ENCODE peak calls at places on chromosomes 4 and X, in eight cellular contexts. N, R, O, K, M, I, J and L are unnamed samples.

GRCh38 chr4:44806076-44806475 is 79.7 kb upstream of the GNPDA2 start:
- DNase-seq in I (no peak), O (no peak), N (no peak), R (no peak), M (no peak), J (no peak), K (no peak), L (no peak)

GRCh38 chr4:1285790-1286553 is 3.7 kb upstream of the MAEA start:
- DNase-seq in I (no peak), O (no peak), R (peak), M (no peak), K (peak), J (no peak), N (peak), L (peak)

GRCh38 chr4:115529126-115529525 is 415.7 kb upstream of the NDST4 start:
- DNase-seq in O (no peak), R (no peak), N (no peak), J (no peak), K (no peak), M (no peak), I (no peak), L (no peak)

GRCh38 chr4:189845145-189845846 is 95.4 kb upstream of the FRG1 start:
- DNase-seq in R (peak), J (no peak), N (no peak), O (no peak), M (no peak), I (no peak), K (peak), L (no peak)

GRCh38 chr4:82491251-82491960 is 61.0 kb downstream of the ENOPH1 start:
- DNase-seq in O (no peak), K (no peak), I (no peak), M (peak), R (no peak), J (no peak), N (no peak), L (no peak)

GRCh38 chr4:9716093-9716492 is 65.3 kb upstream of the DRD5 start:
- DNase-seq in N (no peak), K (no peak), J (no peak), M (no peak), I (no peak), O (no peak), R (no peak), L (no peak)

GRCh38 chr4:145132521-145133098 is 34.5 kb downstream of the ABCE1 start:
- DNase-seq in N (peak), R (peak), O (no peak), M (no peak), I (no peak), K (peak), J (no peak), L (no peak)

GRCh38 chr4:2858451-2859217 is 15.0 kb downstream of the ADD1 start:
- DNase-seq in K (peak), O (no peak), J (no peak), M (peak), N (no peak), I (no peak), R (peak), L (no peak)

GRCh38 chr4:147714575-147715401 is 17.1 kb upstream of the ARHGAP10 start:
- DNase-seq in N (no peak), O (peak), K (peak), I (no peak), R (peak), M (peak), J (no peak), L (peak)

GRCh38 chr4:15162046-15162445 is 159.8 kb downstream of the CPEB2 start:
- DNase-seq in N (no peak), I (no peak), J (no peak), O (no peak), K (no peak), R (no peak), M (no peak), L (no peak)

GRCh38 chr4:38365748-38366310 is 298.2 kb upstream of the KLF3 start:
- DNase-seq in O (no peak), I (no peak), J (no peak), N (no peak), M (no peak), R (no peak), K (no peak), L (no peak)

GRCh38 chr4:115110191-115111166 is 2.9 kb downstream of the NDST4 start:
- DNase-seq in N (no peak), K (no peak), O (no peak), I (no peak), J (peak), M (no peak), R (no peak), L (no peak)

DNA sequence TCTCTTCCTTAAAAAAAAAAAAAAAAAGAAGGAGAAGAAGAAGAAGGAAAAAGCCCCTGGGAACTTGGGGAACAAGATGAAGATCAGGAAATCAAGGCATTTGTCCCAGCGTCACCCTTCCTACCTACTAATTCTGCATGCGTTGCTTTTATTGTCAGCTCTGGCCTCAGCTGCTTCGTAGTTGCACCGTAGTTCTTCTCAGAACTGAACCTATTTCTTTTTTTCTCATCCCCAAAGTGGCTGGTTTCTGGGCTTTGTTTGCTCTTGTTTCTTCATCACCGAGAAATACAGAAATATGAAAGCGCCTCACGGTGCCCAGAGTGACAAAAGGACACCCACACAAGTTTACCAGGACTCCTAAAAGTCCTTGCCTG is 891 bp downstream of the PRKG2 start:
- DNase-seq in I (no peak), R (no peak), J (no peak), N (no peak), M (no peak), K (no peak), O (no peak), L (no peak)
- H3K4me3 ChIP-seq in I (no peak), R (peak), J (no peak), N (no peak), M (peak), K (peak), O (peak), L (peak)

GRCh38 chr4:13298655-13299054 is 185.5 kb downstream of the RAB28 start:
- DNase-seq in I (no peak), O (no peak), K (peak), J (no peak), R (no peak), M (no peak), N (no peak), L (no peak)
- H3K4me3 ChIP-seq in I (no peak), O (no peak), K (no peak), J (no peak), R (no peak), M (no peak), N (no peak), L (no peak)

DNA sequence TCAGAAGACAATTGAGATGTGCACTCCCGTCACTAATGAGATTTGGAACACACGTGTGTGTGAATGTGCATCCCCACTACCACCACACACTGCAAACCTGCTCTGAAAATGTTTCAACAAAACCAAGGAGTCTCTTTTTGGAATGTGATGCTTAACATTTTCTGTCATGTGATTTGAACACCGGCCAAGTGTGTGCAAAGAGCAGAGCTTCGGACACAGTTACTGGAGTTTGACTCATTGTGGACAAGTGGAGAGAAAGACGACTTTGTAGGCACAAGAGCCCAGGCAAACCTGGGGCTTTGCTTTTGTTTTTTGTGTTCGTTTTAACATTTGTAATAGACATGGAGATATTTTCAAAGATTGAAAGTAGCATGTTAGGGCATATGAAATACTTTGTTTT is 49.2 kb downstream of the CCKAR start:
- DNase-seq in K (peak), J (no peak), R (peak), M (peak), I (no peak), N (no peak), O (no peak), L (peak)
- H3K4me3 ChIP-seq in K (no peak), J (no peak), R (no peak), M (no peak), I (no peak), N (no peak), O (no peak), L (no peak)

GRCh38 chr4:94534401-94535312 is 82.9 kb downstream of the PDLIM5 start:
- DNase-seq in O (no peak), M (peak), R (no peak), J (no peak), I (no peak), N (peak), K (no peak), L (no peak)

GRCh38 chr4:94540476-94540875 is 88.7 kb downstream of the PDLIM5 start:
- DNase-seq in I (no peak), K (no peak), R (no peak), O (no peak), N (no peak), M (peak), J (no peak), L (no peak)

GRCh38 chr4:94536049-94536448 is 84.3 kb downstream of the PDLIM5 start:
- DNase-seq in J (no peak), K (no peak), N (no peak), I (no peak), M (no peak), R (no peak), O (no peak), L (no peak)

GRCh38 chr4:94536649-94537464 is 85.1 kb downstream of the PDLIM5 start:
- DNase-seq in N (no peak), J (no peak), O (no peak), M (no peak), K (no peak), I (no peak), R (peak), L (no peak)

GRCh38 chr4:94538229-94538628 is 86.5 kb downstream of the PDLIM5 start:
- DNase-seq in I (no peak), R (no peak), N (no peak), K (no peak), O (no peak), J (no peak), M (no peak), L (no peak)
- H3K4me3 ChIP-seq in I (no peak), R (no peak), N (no peak), K (no peak), O (no peak), J (no peak), M (no peak), L (no peak)

GRCh38 chrX:24153175-24153795 is 3.8 kb downstream of the ZFX start:
- DNase-seq in I (peak), J (no peak), R (peak), M (no peak), O (no peak), N (peak), K (no peak), L (peak)
- H3K4me3 ChIP-seq in I (no peak), J (no peak), R (no peak), M (no peak), O (peak), N (peak), K (no peak), L (no peak)

GRCh38 chr4:8197521-8197920 is 1.6 kb upstream of the SH3TC1 start:
- DNase-seq in K (no peak), N (no peak), M (no peak), J (no peak), O (no peak), R (no peak), I (no peak), L (peak)

GRCh38 chr4:8198206-8198905 is 734 bp upstream of the SH3TC1 start:
- DNase-seq in K (no peak), R (no peak), I (no peak), N (no peak), O (no peak), J (no peak), M (peak), L (peak)

GRCh38 chr4:8200302-8200975 is 1.3 kb downstream of the SH3TC1 start:
- DNase-seq in N (no peak), M (peak), R (peak), J (no peak), K (peak), O (peak), I (no peak), L (peak)

GRCh38 chr4:8199594-8200301 is 658 bp downstream of the SH3TC1 start:
- DNase-seq in N (no peak), I (no peak), K (no peak), J (peak), R (no peak), O (no peak), M (no peak), L (peak)

GRCh38 chr4:8198906-8199593 is at the start of gene SH3TC1:
- DNase-seq in J (peak), N (peak), K (peak), R (peak), O (peak), M (peak), I (peak), L (peak)
- H3K4me3 ChIP-seq in J (peak), N (peak), K (no peak), R (peak), O (peak), M (peak), I (peak), L (peak)

DNA sequence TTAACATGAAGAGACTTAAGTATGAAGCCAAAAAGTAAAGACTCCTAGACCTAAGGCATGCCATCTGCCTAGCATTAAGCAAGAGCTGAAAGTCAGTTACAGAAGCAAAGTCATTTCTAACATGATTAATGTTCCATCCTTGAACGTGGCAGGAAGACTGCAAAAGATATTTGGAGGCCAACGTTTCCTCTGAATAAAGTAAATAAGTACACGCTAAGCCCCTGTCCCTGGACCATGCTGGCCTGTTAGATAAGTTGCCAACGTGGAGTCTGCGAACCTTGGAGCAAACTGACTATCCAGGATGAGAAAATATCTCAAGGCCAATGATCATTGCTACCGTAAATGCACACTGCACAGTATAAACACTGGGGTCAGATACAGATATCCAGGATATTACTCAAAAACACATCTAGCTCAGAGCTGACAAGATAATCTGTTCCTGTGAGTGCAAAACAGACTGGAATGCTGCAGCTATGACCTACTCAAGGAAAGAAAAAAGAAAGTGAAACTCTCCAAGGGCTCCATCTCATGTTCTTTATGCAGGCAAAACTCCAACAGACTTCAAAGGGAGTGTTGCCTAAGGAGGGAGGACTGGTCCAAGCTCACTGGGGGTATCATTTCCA is 255.8 kb downstream of the COL25A1 start:
- DNase-seq in K (peak), O (no peak), N (no peak), J (peak), M (no peak), I (no peak), R (peak), L (peak)
- H3K4me3 ChIP-seq in K (peak), O (peak), N (no peak), J (peak), M (no peak), I (no peak), R (peak), L (peak)

GRCh38 chrX:78946178-78946896 is 1.1 kb downstream of the P2RY10 start:
- DNase-seq in J (no peak), M (no peak), O (no peak), K (no peak), R (no peak), N (no peak), I (no peak), L (no peak)
- H3K4me3 ChIP-seq in J (no peak), M (no peak), O (no peak), K (no peak), R (no peak), N (no peak), I (peak), L (no peak)